ENCODE peak calls at places on chromosomes 5 and 9, in eight cellular contexts. A, M, P, X, T, C, O and D are unnamed samples.
A peak's percentile ranks its signal among the peaks of the same experiment; 100 is the strongest.

GRCh38 chr5:168288349-168289245 is 2.8 kb upstream of the WWC1 start:
- DNase-seq in A (peak; percentile 94), M (no peak), P (no peak), X (no peak), T (no peak), C (no peak), O (no peak), D (no peak)

GRCh38 chr5:85656050-85656449 is 961.7 kb upstream of the COX7C start:
- DNase-seq in A (no peak), M (no peak), P (no peak), X (no peak), T (no peak), C (no peak), O (no peak), D (no peak)

GRCh38 chr9:114549677-114550330 is 37.8 kb upstream of the ATP6V1G1 start:
- DNase-seq in A (no peak), M (no peak), P (no peak), X (no peak), T (no peak), C (no peak), O (peak; percentile 46), D (no peak)

GRCh38 chr5:133779828-133780475 is 167.6 kb upstream of the FSTL4 start:
- DNase-seq in A (no peak), M (no peak), P (no peak), X (no peak), T (no peak), C (no peak), O (no peak), D (no peak)

GRCh38 chr9:129264388-129264787 is 86.3 kb upstream of the IER5L start:
- DNase-seq in A (no peak), M (no peak), P (no peak), X (no peak), T (no peak), C (no peak), O (no peak), D (no peak)

GRCh38 chr9:77896269-77897245 is 135.1 kb downstream of the GNAQ start:
- DNase-seq in A (no peak), M (no peak), P (no peak), X (peak; percentile 43), T (no peak), C (no peak), O (no peak), D (no peak)

GRCh38 chr9:110999379-110999778 is 38.9 kb downstream of the LPAR1 start:
- DNase-seq in A (no peak), M (no peak), P (no peak), X (peak; percentile 6), T (no peak), C (no peak), O (no peak), D (no peak)

GRCh38 chr9:121498487-121499176 is 1.0 kb downstream of the GGTA1 start:
- DNase-seq in A (peak; percentile 43), M (peak; percentile 30), P (no peak), X (no peak), T (no peak), C (no peak), O (peak; percentile 21), D (no peak)

GRCh38 chr5:142683885-142684505 is 1.9 kb downstream of the FGF1 start:
- DNase-seq in A (no peak), M (no peak), P (no peak), X (no peak), T (no peak), C (no peak), O (no peak), D (no peak)

GRCh38 chr5:77016962-77017361 is 13.2 kb upstream of the AGGF1 start:
- DNase-seq in A (no peak), M (no peak), P (no peak), X (no peak), T (no peak), C (no peak), O (no peak), D (no peak)

GRCh38 chr5:62594364-62594984 is 15.9 kb downstream of the LRRC70 start:
- DNase-seq in A (no peak), M (no peak), P (no peak), X (no peak), T (no peak), C (no peak), O (no peak), D (no peak)

GRCh38 chr5:156704139-156704538 is 146.0 kb upstream of the PPP1R2B start:
- DNase-seq in A (no peak), M (no peak), P (no peak), X (no peak), T (no peak), C (no peak), O (no peak), D (no peak)

GRCh38 chr5:154997746-154998145 is 15.8 kb upstream of the KIF4B start:
- DNase-seq in A (peak; percentile 75), M (no peak), P (no peak), X (no peak), T (no peak), C (no peak), O (no peak), D (no peak)

GRCh38 chr5:54722846-54723433 is 205.4 kb downstream of the SNX18 start:
- DNase-seq in A (no peak), M (no peak), P (no peak), X (no peak), T (no peak), C (no peak), O (peak; percentile 69), D (no peak)

GRCh38 chr9:98109052-98109451 is 10.0 kb downstream of the TRIM14 start:
- DNase-seq in A (no peak), M (no peak), P (no peak), X (no peak), T (no peak), C (no peak), O (no peak), D (no peak)

GRCh38 chr5:171427318-171428167 is 8.1 kb downstream of the FGF18 start:
- DNase-seq in A (no peak), M (peak; percentile 11), P (no peak), X (no peak), T (no peak), C (no peak), O (no peak), D (no peak)